ENCODE peak calls at places on chromosome 2, in five cellular contexts. H is mesothelial cell of epicardium, E is DMS79 treated with DMSO at 0.1 percent for 48 hours, U is ovary, V is lung. X is an unnamed sample.

GRCh38 chr2:218796691-218797090 is 14.7 kb downstream of the CYP27A1 start:
- DNase-seq in U (no peak), E (no peak), H (no peak), V (no peak), X (no peak)

GRCh38 chr2:233831861-233832260 is 22.5 kb downstream of the HJURP start:
- DNase-seq in E (no peak), U (no peak), H (no peak), V (no peak), X (no peak)

GRCh38 chr2:32632089-32632488 is 4.2 kb downstream of the TTC27 start:
- DNase-seq in V (no peak), H (no peak), U (no peak), E (no peak), X (peak)

GRCh38 chr2:129859141-129859540 is 120.3 kb upstream of the RAB6C start:
- DNase-seq in E (no peak), V (no peak), U (no peak), H (no peak), X (no peak)

GRCh38 chr2:219175928-219176817 is 552 bp downstream of the CNPPD1 start:
- DNase-seq in U (peak), H (no peak), V (peak), E (peak), X (peak)

GRCh38 chr2:175605599-175605988 is 396.5 kb downstream of the LNPK start:
- DNase-seq in H (no peak), U (no peak), E (no peak), V (no peak), X (no peak)

GRCh38 chr2:240214790-240215675 is 74.6 kb upstream of the OTOS start:
- DNase-seq in U (no peak), H (no peak), V (no peak), E (no peak), X (no peak)

GRCh38 chr2:85523906-85524566 is 14.9 kb upstream of the MAT2A start:
- DNase-seq in V (no peak), E (no peak), U (no peak), H (no peak), X (no peak)

GRCh38 chr2:23380562-23381065 is 4.4 kb upstream of the KLHL29 start:
- DNase-seq in H (no peak), V (peak), E (no peak), U (no peak), X (peak)

GRCh38 chr2:189609423-189609816 is 28.8 kb upstream of the SLC40A1 start:
- DNase-seq in H (no peak), U (no peak), E (no peak), V (no peak), X (no peak)

GRCh38 chr2:205957452-205958154 is 128.4 kb downstream of the INO80D start:
- DNase-seq in V (no peak), U (no peak), H (no peak), E (no peak), X (no peak)

GRCh38 chr2:236870401-236870800 is 215.3 kb upstream of the COPS8 start:
- DNase-seq in H (no peak), U (no peak), E (no peak), V (no peak), X (no peak)

GRCh38 chr2:196959750-196960392 is 33.4 kb upstream of the PGAP1 start:
- DNase-seq in E (no peak), H (no peak), V (no peak), U (no peak), X (peak)

GRCh38 chr2:182866461-182867369 is at the start of gene FRZB:
- DNase-seq in E (peak), U (peak), V (peak), H (peak), X (no peak)

GRCh38 chr2:62304429-62305417 is 108.8 kb downstream of the B3GNT2 start:
- DNase-seq in V (peak), U (peak), H (no peak), E (peak), X (peak)

GRCh38 chr2:190791347-190791982 is 89.2 kb upstream of the GLS start:
- DNase-seq in U (peak), V (peak), H (no peak), E (no peak), X (peak)

GRCh38 chr2:172693037-172693436 is 42.6 kb upstream of the RAPGEF4 start:
- DNase-seq in H (no peak), U (no peak), V (no peak), E (no peak), X (peak)

GRCh38 chr2:162113771-162114168 is 38.3 kb downstream of the GCG start:
- DNase-seq in E (no peak), V (no peak), H (no peak), U (no peak), X (peak)

GRCh38 chr2:28348149-28348567 is 44.5 kb upstream of the FOSL2 start:
- DNase-seq in H (no peak), V (no peak), E (no peak), U (no peak), X (no peak)

GRCh38 chr2:95329401-95329800 is 32.3 kb downstream of the KCNIP3 start:
- DNase-seq in V (no peak), U (no peak), H (no peak), E (no peak), X (no peak)

GRCh38 chr2:79832540-79833234 is 319.8 kb downstream of the CTNNA2 start:
- DNase-seq in V (no peak), U (no peak), E (peak), H (no peak), X (no peak)

GRCh38 chr2:196422361-196422760 is 217.2 kb upstream of the CCDC150 start:
- DNase-seq in V (no peak), U (no peak), E (no peak), H (no peak), X (no peak)

GRCh38 chr2:35163948-35164347 is 1191.6 kb upstream of the CRIM1 start:
- DNase-seq in H (no peak), V (no peak), U (no peak), E (no peak), X (no peak)

GRCh38 chr2:160737247-160737646 is 243.6 kb upstream of the RBMS1 start:
- DNase-seq in H (no peak), E (no peak), V (no peak), U (no peak), X (no peak)

GRCh38 chr2:219551412-219551811 is 7.6 kb downstream of the TMEM198 start:
- DNase-seq in U (peak), V (no peak), H (no peak), E (no peak), X (no peak)

GRCh38 chr2:72148975-72149555 is 1.4 kb upstream of the CYP26B1 start:
- DNase-seq in V (peak), H (peak), U (peak), E (peak), X (no peak)

GRCh38 chr2:128026422-128027277 is 1.2 kb downstream of the SAP130 start:
- DNase-seq in H (no peak), E (peak), V (peak), U (no peak), X (no peak)

GRCh38 chr2:113155331-113155730 is 18.4 kb upstream of the PSD4 start:
- DNase-seq in H (no peak), V (no peak), E (no peak), U (no peak), X (no peak)

GRCh38 chr2:130252880-130253645 is 54.8 kb upstream of the TUBA3E start:
- DNase-seq in U (no peak), E (peak), H (no peak), V (no peak), X (no peak)

GRCh38 chr2:236776695-236777251 is 207.1 kb downstream of the ACKR3 start:
- DNase-seq in E (peak), U (no peak), V (no peak), H (no peak), X (no peak)